ENCODE peak calls at places on chromosomes 16 and 17, in five cellular contexts. X, K, Q, B and M are unnamed samples.

GRCh38 chr16:85394511-85395206 is 218.5 kb upstream of the GSE1 start:
- DNase-seq in K (no peak), Q (no peak), B (no peak), X (no peak), M (no peak)

GRCh38 chr17:260944-261343 is 79.5 kb upstream of the DOC2B start:
- DNase-seq in Q (no peak), B (no peak), K (no peak), X (no peak), M (no peak)

GRCh38 chr16:3101841-3102470 is 2.9 kb upstream of the ZSCAN10 start:
- DNase-seq in Q (no peak), K (no peak), B (no peak), X (peak), M (no peak)

GRCh38 chr16:87347932-87348615 is 30.9 kb upstream of the C16orf95 start:
- DNase-seq in Q (no peak), K (no peak), B (no peak), X (no peak), M (no peak)

GRCh38 chr17:17712268-17712924 is 31.1 kb downstream of the RAI1 start:
- DNase-seq in K (no peak), X (no peak), Q (no peak), B (peak), M (peak)

GRCh38 chr16:57795431-57795878 is 6.8 kb downstream of the KIFC3 start:
- DNase-seq in K (peak), X (peak), Q (peak), B (peak), M (peak)

GRCh38 chr16:57145046-57145963 is 40.5 kb downstream of the PSME3IP1 start:
- DNase-seq in B (no peak), Q (no peak), X (no peak), K (no peak), M (no peak)

GRCh38 chr17:44920565-44920940 is 5.3 kb upstream of the GFAP start:
- DNase-seq in Q (no peak), X (no peak), K (no peak), B (no peak), M (no peak)

GRCh38 chr16:25838724-25839186 is 147.0 kb downstream of the HS3ST4 start:
- DNase-seq in Q (no peak), B (peak), X (peak), K (peak), M (peak)

DNA sequence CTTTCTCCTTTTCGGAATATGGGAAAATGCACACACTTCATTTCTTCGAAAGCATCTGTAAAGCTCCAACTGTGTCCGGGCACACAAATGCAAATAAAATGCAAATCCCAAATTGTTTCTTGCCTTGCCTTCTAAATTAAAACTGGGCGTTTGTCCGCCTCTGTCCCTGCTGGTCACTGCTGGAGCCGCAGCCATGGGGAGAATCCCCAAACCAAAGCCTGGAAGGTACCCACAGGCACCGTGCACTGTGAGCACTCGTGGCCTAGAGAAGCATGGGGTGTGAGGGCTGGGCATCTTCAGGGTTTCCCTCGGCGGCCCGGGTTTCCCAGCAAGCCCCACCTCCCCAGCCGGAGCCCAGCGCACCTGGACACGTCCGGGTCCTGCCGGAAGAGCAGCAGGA is 2.9 kb downstream of the SLC47A2 start:
- DNase-seq in B (no peak), K (no peak), X (no peak), Q (no peak), M (no peak)
- TF ChIP-seq CTCF in B (no peak), K (no peak), X (peak), Q (no peak), M (peak)

GRCh38 chr16:90008708-90009145 is 10.5 kb downstream of the DBNDD1 start:
- DNase-seq in Q (no peak), B (no peak), K (no peak), X (no peak), M (no peak)
- H3K4me3 ChIP-seq in Q (no peak), B (no peak), K (no peak), X (no peak), M (no peak)

DNA sequence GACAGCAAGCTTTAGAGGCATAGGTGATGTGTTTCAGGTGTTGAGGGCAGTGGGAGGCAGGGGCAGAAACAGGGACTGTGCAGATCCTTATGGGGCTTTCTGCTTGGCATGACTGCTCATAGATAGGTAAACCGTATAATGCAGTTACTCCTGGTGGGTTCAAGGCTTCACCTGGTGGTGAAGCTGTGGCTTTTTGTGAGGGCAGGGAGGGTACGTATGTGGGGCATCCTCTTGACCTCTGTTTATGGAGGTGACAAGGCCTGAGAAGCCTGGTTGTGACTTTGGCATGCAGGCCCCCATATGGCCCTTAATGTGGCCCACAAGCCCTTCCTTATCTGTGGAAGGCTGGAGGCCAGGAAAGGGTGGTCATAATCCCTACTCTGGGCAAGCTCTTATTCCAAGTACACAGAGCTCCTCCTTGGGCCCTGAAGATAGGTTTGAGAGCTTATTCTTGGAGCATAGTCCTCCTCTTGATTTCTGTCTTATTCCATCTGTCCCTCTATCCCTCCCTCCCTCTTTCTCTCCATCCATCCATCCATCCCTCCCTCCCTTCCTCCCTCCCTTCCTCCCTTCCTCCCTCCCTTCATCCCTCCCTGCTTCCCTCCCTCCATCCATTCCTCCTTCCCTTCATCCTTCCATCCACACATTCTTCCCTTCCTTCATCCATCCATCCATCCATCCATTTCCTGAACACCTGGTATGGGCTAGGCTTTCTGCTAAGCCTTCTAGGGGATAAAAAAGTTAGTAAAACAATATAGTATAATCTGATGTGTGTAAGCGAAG is 1.3 kb upstream of the CCL16 start:
- DNase-seq in Q (no peak), B (no peak), X (no peak), K (no peak), M (no peak)
- TF ChIP-seq CTCF in Q (no peak), B (no peak), X (no peak), K (no peak), M (no peak)

DNA sequence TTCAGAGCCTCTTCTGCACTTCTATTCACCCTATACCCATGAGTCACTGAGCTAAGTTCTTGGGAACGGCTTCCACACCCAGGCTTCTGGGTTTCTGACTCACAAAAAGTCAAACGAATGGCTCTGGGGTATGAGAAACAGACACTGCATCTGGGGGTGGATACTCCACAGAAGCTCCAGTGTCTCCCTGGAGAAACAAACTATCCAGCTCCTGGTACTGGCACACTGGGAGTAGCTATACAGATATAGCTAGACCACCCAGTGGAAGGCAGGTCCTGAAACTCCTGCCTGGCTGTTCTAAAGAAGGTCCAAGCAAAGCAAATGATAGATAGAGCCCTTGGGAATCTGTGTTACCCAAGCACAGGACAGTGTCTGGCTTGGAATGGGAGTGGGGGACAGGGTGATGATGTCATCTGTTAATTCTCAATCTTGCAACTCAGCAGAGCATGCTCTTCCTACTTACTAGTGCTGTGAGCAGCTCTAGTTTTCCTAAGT is 6.9 kb downstream of the MMP28 start:
- DNase-seq in Q (no peak), K (peak), X (no peak), B (peak), M (peak)
- H3K4me3 ChIP-seq in Q (no peak), K (no peak), X (no peak), B (no peak), M (no peak)

DNA sequence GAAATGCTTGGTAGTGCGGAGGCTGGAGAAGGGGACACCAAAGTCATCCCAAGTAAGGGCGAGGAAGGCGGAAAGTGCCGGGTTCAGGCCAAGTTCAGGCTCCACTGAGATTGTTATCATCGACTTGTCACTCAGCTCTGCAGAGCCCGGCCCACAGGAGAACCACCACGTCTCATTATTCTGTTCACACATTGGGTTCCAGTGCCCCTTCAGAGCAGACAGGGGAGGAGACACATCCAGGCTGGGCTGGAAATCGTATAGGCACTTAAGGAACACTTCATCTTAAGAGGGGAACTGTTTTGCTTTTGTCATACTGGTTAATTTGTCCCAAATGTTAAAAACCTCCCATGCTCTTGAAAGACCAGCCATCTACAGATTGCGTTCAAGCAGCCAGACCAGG is 118.3 kb upstream of the ADAMTS18 start:
- DNase-seq in K (no peak), X (no peak), B (no peak), Q (no peak), M (no peak)
- TF ChIP-seq CTCF in K (no peak), X (no peak), B (no peak), Q (no peak), M (no peak)